ENCODE peak calls at places on chromosomes 13 and 19, in ten cellular contexts. P is AG10803; Z is BE2C; U is mesendoderm; X is cardiac fibroblast; H is kidney epithelial cell; B is stimulated activated CD4-positive, alpha-beta T cell treated with anti-CD3 and anti-CD28 coated beads, TNF-alpha, amount 100 ng/mL, for 24 hours; S is anterior cingulate cortex; W is neural progenitor cell; K is amniotic epithelial cell. O is an unnamed sample.

GRCh38 chr13:46593403-46593802 is 40.4 kb downstream of the LRCH1 start:
- DNase-seq in B (peak; percentile 26), Z (no peak), S (no peak), X (no peak), U (no peak), H (no peak), K (no peak), P (no peak), W (no peak), O (no peak)

GRCh38 chr19:49592486-49593232 is 1.7 kb downstream of the PRR12 start:
- DNase-seq in P (no peak), W (peak; percentile 67), X (peak; percentile 17), H (no peak), K (no peak), U (peak; percentile 69), B (no peak), Z (no peak), S (peak; percentile 32), O (peak; percentile 83)

GRCh38 chr19:40583283-40583682 is 6.6 kb downstream of the SHKBP1 start:
- DNase-seq in X (no peak), B (no peak), W (no peak), P (no peak), K (no peak), Z (no peak), S (no peak), U (no peak), H (no peak), O (no peak)

GRCh38 chr13:77696006-77696862 is 1.3 kb upstream of the SLAIN1 start:
- DNase-seq in W (peak; percentile 69), Z (no peak), H (no peak), P (no peak), X (no peak), B (no peak), K (no peak), U (peak; percentile 22), S (peak; percentile 23), O (peak; percentile 44)

GRCh38 chr13:112181336-112182051 is 114.5 kb downstream of the SOX1 start:
- DNase-seq in P (no peak), K (no peak), S (no peak), U (no peak), B (no peak), X (no peak), Z (no peak), H (no peak), W (no peak), O (peak; percentile 42)

GRCh38 chr13:94706854-94707399 is 5.4 kb downstream of the SOX21 start:
- DNase-seq in S (peak; percentile 65), B (no peak), U (no peak), X (no peak), P (no peak), W (peak; percentile 96), H (no peak), Z (no peak), K (no peak), O (no peak)

GRCh38 chr19:38669532-38669931 is 22.1 kb downstream of the ACTN4 start:
- DNase-seq in P (no peak), K (no peak), U (no peak), W (no peak), X (no peak), Z (no peak), H (no peak), S (no peak), B (no peak), O (no peak)

GRCh38 chr13:20134732-20135131 is 26.1 kb downstream of the GJA3 start:
- DNase-seq in S (no peak), U (no peak), B (no peak), Z (no peak), X (no peak), P (no peak), H (no peak), K (no peak), W (no peak), O (peak; percentile 27)

GRCh38 chr19:5369962-5370367 is 29.4 kb upstream of the PTPRS start:
- DNase-seq in B (peak; percentile 13), U (peak; percentile 76), W (peak; percentile 73), K (peak; percentile 23), H (no peak), Z (peak; percentile 78), S (no peak), X (peak; percentile 39), P (no peak), O (peak; percentile 96)

GRCh38 chr13:33639640-33640080 is 178.3 kb upstream of the RFC3 start:
- DNase-seq in P (no peak), B (peak; percentile 52), Z (no peak), W (no peak), X (no peak), H (no peak), S (no peak), U (no peak), K (no peak), O (no peak)

GRCh38 chr19:18464646-18465045 is 26.7 kb upstream of the ISYNA1 start:
- DNase-seq in B (no peak), W (no peak), H (no peak), P (peak; percentile 90), K (peak; percentile 81), U (no peak), S (peak; percentile 75), X (peak; percentile 81), Z (no peak), O (no peak)

GRCh38 chr19:54517483-54517882 is 14.9 kb downstream of the LAIR2 start:
- DNase-seq in P (peak; percentile 1), U (peak; percentile 47), Z (no peak), H (no peak), W (peak; percentile 60), B (no peak), S (no peak), K (peak; percentile 22), X (peak; percentile 48), O (peak; percentile 86)

GRCh38 chr19:14434543-14435319 is 1.6 kb downstream of the PKN1 start:
- DNase-seq in K (peak; percentile 81), Z (peak; percentile 56), X (peak; percentile 92), S (no peak), H (peak; percentile 58), U (no peak), P (peak; percentile 77), B (no peak), W (no peak), O (no peak)

GRCh38 chr19:56972291-56972914 is 131.9 kb upstream of the PEG3 start:
- DNase-seq in B (no peak), Z (no peak), K (no peak), S (no peak), P (no peak), H (no peak), U (no peak), X (no peak), W (no peak), O (no peak)

O was measured in endodermal cell.